ENCODE peak calls at places on chromosome 5, in ten cellular contexts. N is RCC 7860; P is AG09319; T is GDM1; R is CD8-positive, alpha-beta memory T cell; A is HT-29; O is caudate nucleus; U is spleen; I is stimulated activated naive CD8-positive, alpha-beta T cell treated with anti-CD3 and anti-CD28 coated beads, Interleukin-15, amount 100 ng/mL, for 72 hours; S is mucosa of gallbladder. M is an unnamed sample.

GRCh38 chr5:8908055-8908683 is 637.7 kb downstream of the SEMA5A start:
- DNase-seq in R (no peak), A (peak; percentile 72), S (no peak), P (no peak), U (no peak), O (no peak), T (no peak), I (peak; percentile 3), N (peak; percentile 72), M (no peak)

GRCh38 chr5:113218200-113218599 is 216.6 kb downstream of the TSSK1B start:
- DNase-seq in R (no peak), P (no peak), T (no peak), I (no peak), A (no peak), U (no peak), N (no peak), S (no peak), O (no peak), M (no peak)

GRCh38 chr5:112366987-112367386 is 52.1 kb downstream of the EPB41L4A start:
- DNase-seq in O (no peak), N (no peak), I (no peak), R (no peak), T (no peak), P (no peak), S (peak; percentile 31), A (peak; percentile 41), U (no peak), M (no peak)

GRCh38 chr5:154962494-154962893 is 21.6 kb downstream of the MRPL22 start:
- DNase-seq in A (no peak), U (no peak), O (no peak), I (no peak), S (no peak), N (peak; percentile 52), T (no peak), P (no peak), R (no peak), M (no peak)

GRCh38 chr5:128905225-128906110 is 59.8 kb upstream of the SLC27A6 start:
- DNase-seq in P (peak; percentile 29), I (no peak), S (peak; percentile 37), N (peak; percentile 21), O (no peak), U (no peak), R (no peak), T (peak; percentile 2), A (peak; percentile 86), M (no peak)

GRCh38 chr5:37116359-37116758 is 132.8 kb downstream of the CPLANE1 start:
- DNase-seq in P (no peak), A (no peak), S (no peak), N (no peak), R (no peak), O (no peak), T (no peak), U (no peak), I (no peak), M (no peak)

GRCh38 chr5:10124287-10124686 is 125.4 kb downstream of the ATPSCKMT start:
- DNase-seq in N (no peak), T (no peak), R (no peak), I (no peak), U (no peak), P (no peak), A (no peak), O (peak; percentile 97), S (no peak), M (no peak)

GRCh38 chr5:80998590-80998979 is 38.4 kb downstream of the RASGRF2 start:
- DNase-seq in I (peak; percentile 57), T (no peak), A (no peak), U (no peak), P (no peak), N (no peak), S (no peak), R (no peak), O (no peak), M (no peak)

GRCh38 chr5:112787261-112787660 is 49.6 kb downstream of the APC start:
- DNase-seq in U (no peak), N (no peak), P (no peak), O (no peak), A (no peak), R (no peak), S (no peak), I (no peak), T (no peak), M (no peak)

GRCh38 chr5:67577424-67577823 is 380.8 kb upstream of the CD180 start:
- DNase-seq in P (no peak), A (no peak), T (no peak), R (no peak), I (no peak), S (no peak), U (no peak), N (no peak), O (no peak), M (no peak)

GRCh38 chr5:111478266-111478665 is 34.1 kb downstream of the STARD4 start:
- DNase-seq in R (no peak), O (no peak), T (no peak), S (no peak), P (no peak), U (no peak), I (no peak), N (no peak), A (no peak), M (no peak)

GRCh38 chr5:55927861-55928655 is 66.7 kb downstream of the IL6ST start:
- DNase-seq in A (no peak), N (no peak), O (no peak), I (no peak), T (no peak), S (no peak), U (no peak), R (no peak), P (no peak), M (no peak)

GRCh38 chr5:154258531-154259217 is 68.1 kb downstream of the GALNT10 start:
- DNase-seq in O (no peak), S (no peak), T (no peak), R (no peak), I (no peak), P (no peak), N (no peak), U (no peak), A (no peak), M (no peak)

GRCh38 chr5:1316588-1316902 is 21.7 kb upstream of the TERT start:
- DNase-seq in P (no peak), R (no peak), S (no peak), N (no peak), O (no peak), I (no peak), T (no peak), U (no peak), A (no peak), M (no peak)

GRCh38 chr5:33120671-33121070 is 320.1 kb upstream of the TARS1 start:
- DNase-seq in P (no peak), N (no peak), R (no peak), S (no peak), I (no peak), A (no peak), U (no peak), T (no peak), O (no peak), M (no peak)

GRCh38 chr5:57028166-57028565 is 76.2 kb upstream of the MIER3 start:
- DNase-seq in R (no peak), I (no peak), P (no peak), O (no peak), U (no peak), N (no peak), S (no peak), T (peak; percentile 73), A (no peak), M (no peak)

GRCh38 chr5:177311361-177311722 is 356 bp downstream of the MXD3 start:
- DNase-seq in N (no peak), I (no peak), A (no peak), R (no peak), U (no peak), S (no peak), P (no peak), T (no peak), O (no peak), M (no peak)

GRCh38 chr5:96675882-96676281 is 13.7 kb downstream of the CAST start:
- DNase-seq in T (no peak), O (no peak), N (no peak), I (no peak), A (no peak), R (no peak), P (no peak), U (no peak), S (no peak), M (no peak)

GRCh38 chr5:160020969-160021368 is 12.0 kb downstream of the TTC1 start:
- DNase-seq in S (no peak), A (no peak), O (no peak), N (no peak), T (no peak), P (no peak), U (no peak), R (no peak), I (no peak), M (no peak)

GRCh38 chr5:143737073-143737472 is 74.9 kb upstream of the HMHB1 start:
- DNase-seq in U (no peak), A (no peak), N (no peak), S (no peak), P (no peak), I (no peak), O (no peak), R (no peak), T (no peak), M (no peak)

GRCh38 chr5:2007906-2008437 is 125.2 kb upstream of the IRX4 start:
- DNase-seq in O (no peak), A (no peak), P (no peak), U (no peak), R (no peak), T (no peak), N (no peak), I (no peak), S (no peak), M (no peak)

GRCh38 chr5:133820516-133820915 is 147.9 kb downstream of the C5orf15 start:
- DNase-seq in P (no peak), T (no peak), U (no peak), I (no peak), O (no peak), S (no peak), A (no peak), N (no peak), R (no peak), M (no peak)

GRCh38 chr5:172958268-172959046 is 767 bp upstream of the RPL26L1 start:
- DNase-seq in A (peak; percentile 69), U (peak; percentile 92), S (peak; percentile 49), N (no peak), P (no peak), R (peak; percentile 73), O (no peak), I (peak; percentile 72), T (peak; percentile 46), M (peak; percentile 78)

GRCh38 chr5:37786855-37787254 is 53.0 kb downstream of the GDNF start:
- DNase-seq in R (no peak), T (no peak), P (no peak), I (no peak), A (no peak), N (peak; percentile 82), U (no peak), S (no peak), O (no peak), M (no peak)

GRCh38 chr5:171676286-171676944 is 109.2 kb upstream of the SMIM23 start:
- DNase-seq in A (no peak), I (no peak), T (no peak), N (no peak), U (no peak), S (peak; percentile 17), O (no peak), R (no peak), P (no peak), M (no peak)

GRCh38 chr5:78574157-78574673 is 74.4 kb downstream of the LHFPL2 start:
- DNase-seq in P (no peak), R (no peak), O (no peak), N (no peak), T (no peak), I (no peak), U (no peak), A (no peak), S (no peak), M (no peak)